ENCODE peak calls at places on chromosomes 2 and 18, in six cellular contexts. One of them, this sample, is unnamed.
A peak's percentile ranks its signal among the peaks of the same experiment; 100 is the strongest.

GRCh38 chr2:101089419-101089818 is 61.8 kb downstream of the TBC1D8 start:
- DNase-seq in A673: no peak
- DNase-seq in GM20000: peak; percentile 77
- DNase-seq in endodermal cell: no peak
- DNase-seq in brain microvascular endothelial cell: no peak
- DNase-seq in upper lobe of right lung: no peak
- DNase-seq in this sample: no peak

GRCh38 chr2:179265082-179265575 is 497 bp upstream of the SESTD1 start:
- DNase-seq in endodermal cell: no peak
- DNase-seq in GM20000: no peak
- DNase-seq in A673: peak; percentile 4
- DNase-seq in brain microvascular endothelial cell: no peak
- DNase-seq in upper lobe of right lung: no peak
- DNase-seq in this sample: no peak

GRCh38 chr2:105744091-105744908 is 412 bp upstream of the NCK2 start:
- DNase-seq in A673: peak; percentile 64
- DNase-seq in GM20000: peak; percentile 96
- DNase-seq in brain microvascular endothelial cell: no peak
- DNase-seq in upper lobe of right lung: peak; percentile 86
- DNase-seq in endodermal cell: peak; percentile 78
- DNase-seq in this sample: peak; percentile 59

GRCh38 chr2:109644571-109645275 is 30.6 kb downstream of the SOWAHC start:
- DNase-seq in brain microvascular endothelial cell: no peak
- DNase-seq in endodermal cell: peak; percentile 84
- DNase-seq in A673: no peak
- DNase-seq in upper lobe of right lung: no peak
- DNase-seq in GM20000: no peak
- DNase-seq in this sample: no peak

GRCh38 chr18:47413327-47413726 is 161.9 kb upstream of the SKOR2 start:
- DNase-seq in GM20000: no peak
- DNase-seq in endodermal cell: no peak
- DNase-seq in upper lobe of right lung: no peak
- DNase-seq in A673: peak; percentile 13
- DNase-seq in brain microvascular endothelial cell: no peak
- DNase-seq in this sample: no peak

GRCh38 chr2:152571035-152571766 is 146.1 kb downstream of the PRPF40A start:
- DNase-seq in GM20000: no peak
- DNase-seq in endodermal cell: peak; percentile 51
- DNase-seq in upper lobe of right lung: no peak
- DNase-seq in brain microvascular endothelial cell: no peak
- DNase-seq in A673: no peak
- DNase-seq in this sample: no peak

GRCh38 chr2:216139884-216140283 is 30.7 kb downstream of the XRCC5 start:
- DNase-seq in GM20000: peak; percentile 8
- DNase-seq in endodermal cell: peak; percentile 65
- DNase-seq in A673: peak; percentile 25
- DNase-seq in upper lobe of right lung: no peak
- DNase-seq in brain microvascular endothelial cell: no peak
- DNase-seq in this sample: no peak

GRCh38 chr2:236688563-236689392 is 119.2 kb downstream of the ACKR3 start:
- DNase-seq in GM20000: no peak
- DNase-seq in endodermal cell: no peak
- DNase-seq in A673: peak; percentile 15
- DNase-seq in brain microvascular endothelial cell: no peak
- DNase-seq in upper lobe of right lung: no peak
- DNase-seq in this sample: no peak

GRCh38 chr2:234033174-234033573 is 17.3 kb upstream of the SPP2 start:
- DNase-seq in endodermal cell: no peak
- DNase-seq in A673: peak; percentile 46
- DNase-seq in GM20000: no peak
- DNase-seq in brain microvascular endothelial cell: no peak
- DNase-seq in upper lobe of right lung: no peak
- DNase-seq in this sample: no peak

GRCh38 chr2:156800065-156800556 is 363.9 kb downstream of the GPD2 start:
- DNase-seq in A673: no peak
- DNase-seq in GM20000: no peak
- DNase-seq in brain microvascular endothelial cell: no peak
- DNase-seq in endodermal cell: no peak
- DNase-seq in upper lobe of right lung: no peak
- DNase-seq in this sample: no peak

GRCh38 chr2:104840151-104840550 is 13.8 kb upstream of the POU3F3 start:
- DNase-seq in brain microvascular endothelial cell: no peak
- DNase-seq in A673: no peak
- DNase-seq in upper lobe of right lung: no peak
- DNase-seq in GM20000: no peak
- DNase-seq in endodermal cell: no peak
- DNase-seq in this sample: no peak

GRCh38 chr2:225614915-225615314 is 215.4 kb downstream of the NYAP2 start:
- DNase-seq in endodermal cell: no peak
- DNase-seq in A673: no peak
- DNase-seq in GM20000: no peak
- DNase-seq in brain microvascular endothelial cell: no peak
- DNase-seq in upper lobe of right lung: no peak
- DNase-seq in this sample: no peak

GRCh38 chr18:59054892-59055291 is 84.8 kb upstream of the SEC11C start:
- DNase-seq in endodermal cell: no peak
- DNase-seq in brain microvascular endothelial cell: no peak
- DNase-seq in upper lobe of right lung: no peak
- DNase-seq in GM20000: no peak
- DNase-seq in A673: peak; percentile 71
- DNase-seq in this sample: no peak

GRCh38 chr2:240798327-240798905 is 21.6 kb downstream of the KIF1A start:
- DNase-seq in GM20000: no peak
- DNase-seq in endodermal cell: no peak
- DNase-seq in upper lobe of right lung: peak; percentile 23
- DNase-seq in brain microvascular endothelial cell: no peak
- DNase-seq in A673: no peak
- DNase-seq in this sample: no peak

GRCh38 chr2:127182626-127183458 is 37.3 kb downstream of the CYP27C1 start:
- DNase-seq in A673: no peak
- DNase-seq in upper lobe of right lung: no peak
- DNase-seq in GM20000: no peak
- DNase-seq in brain microvascular endothelial cell: no peak
- DNase-seq in endodermal cell: peak; percentile 59
- DNase-seq in this sample: no peak

GRCh38 chr2:69138793-69139510 is 126.0 kb downstream of the ANTXR1 start:
- DNase-seq in endodermal cell: no peak
- DNase-seq in GM20000: no peak
- DNase-seq in A673: no peak
- DNase-seq in brain microvascular endothelial cell: peak; percentile 82
- DNase-seq in upper lobe of right lung: no peak
- DNase-seq in this sample: no peak

GRCh38 chr18:77366725-77367641 is 117.3 kb downstream of the GALR1 start:
- DNase-seq in A673: no peak
- DNase-seq in brain microvascular endothelial cell: peak; percentile 76
- DNase-seq in GM20000: no peak
- DNase-seq in upper lobe of right lung: no peak
- DNase-seq in endodermal cell: no peak
- DNase-seq in this sample: no peak

GRCh38 chr2:179936654-179937053 is 70.4 kb downstream of the CWC22 start:
- DNase-seq in upper lobe of right lung: no peak
- DNase-seq in A673: peak; percentile 35
- DNase-seq in endodermal cell: peak; percentile 87
- DNase-seq in brain microvascular endothelial cell: no peak
- DNase-seq in GM20000: no peak
- DNase-seq in this sample: no peak

GRCh38 chr2:15929861-15930260 is 10.5 kb upstream of the MYCN start:
- DNase-seq in upper lobe of right lung: no peak
- DNase-seq in A673: no peak
- DNase-seq in GM20000: no peak
- DNase-seq in brain microvascular endothelial cell: no peak
- DNase-seq in endodermal cell: no peak
- DNase-seq in this sample: no peak

GRCh38 chr18:77067315-77068061 is 65.1 kb downstream of the MBP start:
- DNase-seq in A673: peak; percentile 7
- DNase-seq in upper lobe of right lung: peak; percentile 86
- DNase-seq in endodermal cell: no peak
- DNase-seq in brain microvascular endothelial cell: peak; percentile 97
- DNase-seq in GM20000: no peak
- DNase-seq in this sample: no peak

GRCh38 chr2:175605989-175606841 is 395.9 kb downstream of the LNPK start:
- DNase-seq in GM20000: no peak
- DNase-seq in upper lobe of right lung: no peak
- DNase-seq in endodermal cell: peak; percentile 36
- DNase-seq in brain microvascular endothelial cell: no peak
- DNase-seq in A673: peak; percentile 30
- DNase-seq in this sample: no peak

DNA sequence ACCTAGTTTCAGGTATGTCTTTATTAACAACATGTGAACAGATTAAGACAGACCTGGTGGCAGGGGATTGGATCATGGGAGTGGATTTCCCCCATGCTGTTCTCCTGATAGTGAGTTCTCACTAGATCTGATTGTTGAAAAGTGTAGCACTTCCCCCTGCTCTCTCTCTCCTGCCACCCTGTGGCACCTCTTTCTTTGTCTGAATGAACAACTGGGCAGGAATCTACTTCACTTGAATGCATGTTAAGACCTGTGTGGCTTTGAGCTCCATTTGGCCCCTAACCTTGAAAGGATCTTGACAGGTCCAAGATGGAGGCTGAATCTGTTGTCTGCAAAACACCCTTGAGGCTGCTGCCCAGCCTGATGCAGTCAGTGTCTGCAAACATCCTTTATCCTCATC is 194.4 kb downstream of the RNF144A start:
- DNase-seq in upper lobe of right lung: no peak
- DNase-seq in endodermal cell: no peak
- DNase-seq in GM20000: no peak
- DNase-seq in brain microvascular endothelial cell: no peak
- DNase-seq in A673: peak; percentile 21
- DNase-seq in this sample: no peak
- TF ChIP-seq CTCF in upper lobe of right lung: no peak
- TF ChIP-seq CTCF in endodermal cell: peak; percentile 51
- TF ChIP-seq CTCF in GM20000: no peak
- TF ChIP-seq CTCF in brain microvascular endothelial cell: peak; percentile 45
- TF ChIP-seq CTCF in A673: peak; percentile 38
- TF ChIP-seq CTCF in this sample: no peak

GRCh38 chr18:66727991-66728390 is 124.1 kb upstream of the CDH19 start:
- DNase-seq in upper lobe of right lung: no peak
- DNase-seq in endodermal cell: no peak
- DNase-seq in brain microvascular endothelial cell: no peak
- DNase-seq in GM20000: no peak
- DNase-seq in A673: peak; percentile 24
- DNase-seq in this sample: no peak

GRCh38 chr18:66729459-66730239 is 125.8 kb upstream of the CDH19 start:
- DNase-seq in GM20000: no peak
- DNase-seq in endodermal cell: no peak
- DNase-seq in A673: no peak
- DNase-seq in brain microvascular endothelial cell: no peak
- DNase-seq in upper lobe of right lung: no peak
- DNase-seq in this sample: no peak

GRCh38 chr18:66728951-66729350 is 125.1 kb upstream of the CDH19 start:
- DNase-seq in GM20000: no peak
- DNase-seq in brain microvascular endothelial cell: no peak
- DNase-seq in upper lobe of right lung: no peak
- DNase-seq in endodermal cell: no peak
- DNase-seq in A673: no peak
- DNase-seq in this sample: no peak

GRCh38 chr18:66722671-66723070 is 118.8 kb upstream of the CDH19 start:
- DNase-seq in GM20000: no peak
- DNase-seq in A673: peak; percentile 4
- DNase-seq in endodermal cell: no peak
- DNase-seq in brain microvascular endothelial cell: no peak
- DNase-seq in upper lobe of right lung: no peak
- DNase-seq in this sample: no peak

GRCh38 chr18:66724664-66725356 is 120.9 kb upstream of the CDH19 start:
- DNase-seq in upper lobe of right lung: no peak
- DNase-seq in A673: no peak
- DNase-seq in endodermal cell: no peak
- DNase-seq in brain microvascular endothelial cell: no peak
- DNase-seq in GM20000: no peak
- DNase-seq in this sample: no peak
- TF ChIP-seq CTCF in upper lobe of right lung: no peak
- TF ChIP-seq CTCF in A673: no peak
- TF ChIP-seq CTCF in endodermal cell: no peak
- TF ChIP-seq CTCF in brain microvascular endothelial cell: no peak
- TF ChIP-seq CTCF in GM20000: no peak
- TF ChIP-seq CTCF in this sample: no peak

GRCh38 chr2:168348076-168348475 is 100.7 kb upstream of the STK39 start:
- DNase-seq in A673: peak; percentile 58
- DNase-seq in upper lobe of right lung: no peak
- DNase-seq in endodermal cell: peak; percentile 89
- DNase-seq in brain microvascular endothelial cell: peak; percentile 48
- DNase-seq in GM20000: peak; percentile 24
- DNase-seq in this sample: no peak
- TF ChIP-seq CTCF in A673: peak; percentile 48
- TF ChIP-seq CTCF in upper lobe of right lung: peak; percentile 34
- TF ChIP-seq CTCF in endodermal cell: peak; percentile 89
- TF ChIP-seq CTCF in brain microvascular endothelial cell: peak; percentile 83
- TF ChIP-seq CTCF in GM20000: peak; percentile 44
- TF ChIP-seq CTCF in this sample: peak; percentile 35

GRCh38 chr18:31683968-31684278 is 458 bp downstream of the B4GALT6 start:
- DNase-seq in GM20000: no peak
- DNase-seq in brain microvascular endothelial cell: no peak
- DNase-seq in A673: no peak
- DNase-seq in endodermal cell: no peak
- DNase-seq in upper lobe of right lung: no peak
- DNase-seq in this sample: no peak

GRCh38 chr18:31683106-31683505 is 1.3 kb downstream of the B4GALT6 start:
- DNase-seq in upper lobe of right lung: no peak
- DNase-seq in endodermal cell: no peak
- DNase-seq in A673: no peak
- DNase-seq in GM20000: no peak
- DNase-seq in brain microvascular endothelial cell: no peak
- DNase-seq in this sample: no peak

GRCh38 chr18:31685097-31686082 is 1.0 kb upstream of the B4GALT6 start:
- DNase-seq in GM20000: peak; percentile 94
- DNase-seq in A673: peak; percentile 69
- DNase-seq in endodermal cell: peak; percentile 92
- DNase-seq in upper lobe of right lung: peak; percentile 85
- DNase-seq in brain microvascular endothelial cell: peak; percentile 16
- DNase-seq in this sample: peak; percentile 70

GRCh38 chr18:31686572-31686971 is 2.2 kb upstream of the B4GALT6 start:
- DNase-seq in endodermal cell: no peak
- DNase-seq in A673: no peak
- DNase-seq in upper lobe of right lung: no peak
- DNase-seq in brain microvascular endothelial cell: no peak
- DNase-seq in GM20000: no peak
- DNase-seq in this sample: no peak

DNA sequence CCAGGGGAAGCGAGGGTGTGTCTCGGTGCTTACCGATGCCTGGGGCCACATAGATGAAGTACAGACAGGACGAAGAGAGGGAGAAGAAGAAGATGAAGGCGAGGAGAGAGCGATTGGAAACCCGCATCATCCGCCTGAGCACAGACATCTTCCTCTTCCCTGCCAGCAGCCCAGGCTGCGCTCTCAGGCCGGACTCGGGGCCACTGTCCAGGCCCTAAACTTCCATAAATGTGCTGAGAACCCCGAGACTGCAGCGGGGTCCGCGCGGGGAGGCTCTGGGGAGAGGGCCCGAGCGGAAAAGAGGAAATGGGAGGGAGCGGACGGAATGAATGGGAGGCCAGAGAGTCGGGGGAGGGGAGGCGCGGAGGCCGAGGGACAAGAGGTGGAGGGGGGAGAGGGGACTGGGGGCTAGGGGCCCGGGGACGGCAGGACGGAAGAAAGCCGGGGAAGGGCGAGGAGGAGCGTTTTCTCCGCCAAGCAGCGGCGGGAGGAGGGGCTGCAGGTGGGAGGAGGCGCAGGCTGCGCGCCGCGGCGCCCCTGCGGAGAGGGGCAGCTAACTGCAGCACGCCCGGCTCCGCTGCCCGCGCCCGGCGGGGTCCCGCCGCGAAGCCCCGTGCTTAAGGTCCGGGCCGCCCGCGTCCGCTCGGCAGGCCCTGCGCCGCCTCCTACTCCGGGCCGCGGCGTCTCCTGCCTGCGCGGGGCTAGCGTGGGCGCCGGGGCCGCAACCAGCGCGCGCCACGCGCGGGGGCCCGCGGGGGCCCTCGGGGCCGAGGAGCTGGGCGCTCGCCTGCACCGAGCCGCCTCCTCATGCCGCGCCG is at the start of gene B4GALT6:
- DNase-seq in GM20000: peak; percentile 85
- DNase-seq in upper lobe of right lung: peak; percentile 64
- DNase-seq in brain microvascular endothelial cell: peak; percentile 7
- DNase-seq in A673: no peak
- DNase-seq in endodermal cell: peak; percentile 86
- DNase-seq in this sample: peak; percentile 61
- TF ChIP-seq CTCF in GM20000: no peak
- TF ChIP-seq CTCF in upper lobe of right lung: no peak
- TF ChIP-seq CTCF in brain microvascular endothelial cell: no peak
- TF ChIP-seq CTCF in A673: no peak
- TF ChIP-seq CTCF in endodermal cell: no peak
- TF ChIP-seq CTCF in this sample: no peak

This sample was measured in mesothelial cell of epicardium.